ENCODE peak calls at places on chromosomes 3 and 15, in eight cellular contexts. J is colonic mucosa, I is AG10803, T is ovary, V is neural crest cell, E is kidney, X is fibroblast of lung, Y is GM13976. Z is an unnamed sample.

GRCh38 chr3:30470566-30470965 is 135.8 kb upstream of the TGFBR2 start:
- DNase-seq in E (no peak), J (no peak), T (no peak), V (no peak), Y (no peak), I (peak), X (peak), Z (no peak)

GRCh38 chr3:67704322-67704721 is 49.9 kb upstream of the SUCLG2 start:
- DNase-seq in T (no peak), V (no peak), J (no peak), X (no peak), E (no peak), Y (no peak), I (no peak), Z (no peak)

GRCh38 chr3:121836069-121836468 is 1.1 kb downstream of the EAF2 start:
- DNase-seq in T (no peak), J (no peak), X (no peak), V (no peak), I (no peak), Y (no peak), E (no peak), Z (no peak)

GRCh38 chr15:41160639-41161315 is 44.7 kb upstream of the INO80 start:
- DNase-seq in J (no peak), I (peak), Y (no peak), T (no peak), E (no peak), X (peak), V (no peak), Z (no peak)

GRCh38 chr3:31159331-31160039 is 265.0 kb upstream of the GADL1 start:
- DNase-seq in J (no peak), Y (no peak), E (no peak), I (peak), T (no peak), V (no peak), X (no peak), Z (no peak)

GRCh38 chr15:51281368-51281967 is 56.9 kb downstream of the CYP19A1 start:
- DNase-seq in V (peak), T (peak), J (peak), I (peak), Y (peak), E (peak), X (peak), Z (peak)

GRCh38 chr3:177804032-177804431 is 606.8 kb upstream of the TBL1XR1 start:
- DNase-seq in V (no peak), T (no peak), X (peak), E (no peak), I (no peak), J (no peak), Y (no peak), Z (no peak)

GRCh38 chr3:41508063-41508696 is 308.9 kb downstream of the CTNNB1 start:
- DNase-seq in Y (no peak), V (no peak), I (no peak), E (no peak), J (no peak), X (peak), T (no peak), Z (no peak)

GRCh38 chr15:56428821-56429458 is 36.0 kb downstream of the MNS1 start:
- DNase-seq in E (no peak), I (peak), Y (peak), X (peak), J (no peak), T (no peak), V (no peak), Z (no peak)

GRCh38 chr3:196740476-196741400 is 1.1 kb downstream of the PAK2 start:
- DNase-seq in X (peak), I (peak), Y (peak), E (no peak), J (peak), V (no peak), T (peak), Z (peak)

GRCh38 chr15:77607894-77608261 is 24.8 kb downstream of the LINGO1 start:
- DNase-seq in V (no peak), T (no peak), Y (no peak), E (no peak), I (no peak), X (no peak), J (no peak), Z (no peak)

GRCh38 chr3:46873521-46873920 is 4.0 kb upstream of the PTH1R start:
- DNase-seq in J (no peak), E (no peak), V (no peak), Y (no peak), T (no peak), X (no peak), I (no peak), Z (no peak)

GRCh38 chr15:77749236-77749997 is 116.7 kb upstream of the LINGO1 start:
- DNase-seq in J (no peak), Y (no peak), E (no peak), V (no peak), X (no peak), I (no peak), T (no peak), Z (no peak)

GRCh38 chr3:131048030-131048429 is 21.4 kb downstream of the NEK11 start:
- DNase-seq in J (no peak), V (no peak), X (no peak), Y (no peak), T (no peak), I (no peak), E (no peak), Z (no peak)

GRCh38 chr3:66785191-66785909 is 212.8 kb upstream of the KBTBD8 start:
- DNase-seq in V (no peak), I (no peak), X (no peak), T (no peak), Y (no peak), E (no peak), J (no peak), Z (no peak)

GRCh38 chr3:129514563-129514962 is 13.9 kb upstream of the RHO start:
- DNase-seq in I (no peak), V (no peak), Y (no peak), E (no peak), X (no peak), J (no peak), T (no peak), Z (no peak)

GRCh38 chr3:78529601-78530000 is 1238.2 kb downstream of the ROBO1 start:
- DNase-seq in E (no peak), X (no peak), Y (no peak), J (no peak), V (no peak), I (no peak), T (no peak), Z (no peak)

GRCh38 chr15:60038111-60038521 is 34.0 kb downstream of the FOXB1 start:
- DNase-seq in J (no peak), X (no peak), E (no peak), V (no peak), I (no peak), T (no peak), Y (no peak), Z (no peak)

GRCh38 chr15:31387483-31388118 is 61.0 kb downstream of the KLF13 start:
- DNase-seq in X (peak), T (peak), E (peak), I (peak), V (no peak), Y (peak), J (peak), Z (no peak)

GRCh38 chr3:44511238-44511567 is 33.7 kb upstream of the ZNF445 start:
- DNase-seq in I (peak), Y (no peak), X (peak), E (no peak), J (peak), T (no peak), V (no peak), Z (no peak)

GRCh38 chr3:140493271-140493670 is 184.6 kb upstream of the TRIM42 start:
- DNase-seq in X (no peak), V (no peak), E (no peak), I (no peak), Y (no peak), J (no peak), T (no peak), Z (no peak)

GRCh38 chr3:59326246-59327024 is 276.6 kb upstream of the CFAP20DC start:
- DNase-seq in V (no peak), E (no peak), I (peak), J (no peak), Y (no peak), X (no peak), T (no peak), Z (no peak)

GRCh38 chr15:44034334-44034733 is 160.7 kb downstream of the FRMD5 start:
- DNase-seq in E (no peak), V (no peak), T (no peak), I (peak), J (no peak), X (peak), Y (no peak), Z (no peak)

GRCh38 chr3:38150780-38151528 is 12.5 kb downstream of the MYD88 start:
- DNase-seq in E (no peak), V (no peak), X (no peak), I (no peak), J (no peak), Y (no peak), T (no peak), Z (no peak)

GRCh38 chr3:138396752-138397410 is 37.5 kb upstream of the ESYT3 start:
- DNase-seq in V (no peak), X (no peak), J (no peak), E (no peak), I (no peak), T (no peak), Y (no peak), Z (no peak)

GRCh38 chr3:56976666-56977560 is 83.6 kb upstream of the SPATA12 start:
- DNase-seq in X (peak), I (peak), V (no peak), T (peak), Y (no peak), E (no peak), J (no peak), Z (peak)

GRCh38 chr3:152550284-152550683 is 281.6 kb downstream of the MBNL1 start:
- DNase-seq in V (no peak), J (no peak), X (no peak), Y (no peak), I (no peak), T (no peak), E (no peak), Z (no peak)

GRCh38 chr3:134201201-134202130 is 49.2 kb downstream of the RYK start:
- DNase-seq in I (peak), J (no peak), E (no peak), T (no peak), V (no peak), Y (no peak), X (peak), Z (no peak)

GRCh38 chr15:83208357-83208661 is 686 bp upstream of the HDGFL3 start:
- DNase-seq in J (no peak), E (no peak), T (no peak), V (no peak), Y (no peak), X (no peak), I (no peak), Z (no peak)

GRCh38 chr15:78854973-78855372 is 17.7 kb upstream of the MORF4L1 start:
- DNase-seq in T (no peak), I (no peak), J (no peak), E (no peak), X (no peak), Y (no peak), V (no peak), Z (no peak)

GRCh38 chr15:51828621-51829359 is 663 bp upstream of the TMOD3 start:
- DNase-seq in J (no peak), Y (peak), I (no peak), T (no peak), V (no peak), X (peak), E (no peak), Z (no peak)

GRCh38 chr15:84715442-84716035 is 400 bp downstream of the SEC11A start:
- DNase-seq in Y (peak), V (peak), X (peak), E (peak), J (peak), I (peak), T (no peak), Z (peak)

GRCh38 chr3:117489663-117490079 is 780.1 kb downstream of the TUSC7 start:
- DNase-seq in E (no peak), I (no peak), T (no peak), X (no peak), V (no peak), J (no peak), Y (no peak), Z (no peak)

GRCh38 chr3:16239082-16239770 is 25.5 kb downstream of the DPH3 start:
- DNase-seq in V (no peak), X (no peak), J (no peak), T (no peak), I (peak), Y (no peak), E (no peak), Z (no peak)

GRCh38 chr15:76057332-76058000 is 2.3 kb upstream of the TMEM266 start:
- DNase-seq in Y (peak), T (no peak), V (peak), J (peak), I (peak), X (peak), E (no peak), Z (peak)

GRCh38 chr3:29186131-29186599 is 94.7 kb upstream of the RBMS3 start:
- DNase-seq in V (no peak), I (peak), T (no peak), X (peak), J (no peak), E (no peak), Y (no peak), Z (no peak)

GRCh38 chr3:106765342-106765741 is 611.9 kb upstream of the CCDC54 start:
- DNase-seq in X (peak), T (no peak), J (no peak), Y (no peak), E (no peak), I (peak), V (no peak), Z (no peak)

GRCh38 chr15:73930371-73930770 is 4.1 kb downstream of the LOXL1 start:
- DNase-seq in Y (no peak), X (peak), V (no peak), T (peak), J (no peak), E (peak), I (peak), Z (no peak)
- TF ChIP-seq CTCF in Y (no peak), X (no peak), V (no peak), T (no peak), J (no peak), E (no peak), I (no peak), Z (no peak)

DNA sequence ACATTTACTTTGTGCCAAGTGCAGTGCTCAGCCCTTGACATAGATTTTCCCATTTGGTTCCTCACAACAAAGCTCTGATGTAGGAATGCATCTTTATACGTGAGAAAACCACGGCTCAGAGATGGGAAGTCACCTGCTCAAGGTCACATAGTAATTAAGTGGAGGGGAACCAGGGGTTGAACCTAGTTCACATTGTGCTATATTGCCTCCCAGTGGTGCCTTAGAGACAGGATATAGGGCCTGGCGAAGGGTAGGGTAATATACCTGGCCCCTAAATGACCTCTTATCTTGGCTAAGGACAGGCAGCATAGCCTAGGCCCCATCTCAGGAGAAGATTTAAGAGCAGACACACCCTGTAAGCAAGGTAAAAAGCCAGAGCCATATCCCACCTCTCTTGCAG is 71.5 kb downstream of the FOXP1 start:
- DNase-seq in E (no peak), V (no peak), Y (peak), J (peak), I (no peak), T (no peak), X (no peak), Z (no peak)
- TF ChIP-seq CTCF in E (no peak), V (no peak), Y (no peak), J (peak), I (no peak), T (no peak), X (no peak), Z (no peak)

GRCh38 chr3:908839-909238 is 184.0 kb upstream of the CNTN6 start:
- DNase-seq in V (no peak), T (no peak), E (no peak), I (no peak), X (no peak), J (no peak), Y (no peak), Z (no peak)
- TF ChIP-seq CTCF in V (peak), T (no peak), E (peak), I (no peak), X (no peak), J (no peak), Y (no peak), Z (peak)

GRCh38 chr3:81237193-81237592 is 524.3 kb downstream of the GBE1 start:
- DNase-seq in E (no peak), Y (no peak), X (no peak), T (no peak), J (no peak), I (no peak), V (no peak), Z (no peak)
- TF ChIP-seq CTCF in E (no peak), Y (no peak), X (no peak), T (no peak), J (no peak), I (no peak), V (no peak), Z (no peak)

GRCh38 chr15:89490550-89491315 is 5.7 kb downstream of the RHCG start:
- DNase-seq in E (no peak), I (no peak), Y (no peak), V (no peak), T (no peak), X (no peak), J (no peak), Z (no peak)

GRCh38 chr15:89492111-89492641 is 4.2 kb downstream of the RHCG start:
- DNase-seq in I (no peak), V (peak), E (no peak), X (no peak), T (no peak), J (no peak), Y (no peak), Z (peak)

GRCh38 chr15:89489376-89489775 is 7.0 kb downstream of the RHCG start:
- DNase-seq in V (no peak), X (no peak), T (no peak), J (no peak), E (no peak), Y (no peak), I (no peak), Z (no peak)

GRCh38 chr15:89492934-89493631 is 3.3 kb downstream of the RHCG start:
- DNase-seq in E (no peak), I (no peak), Y (no peak), X (no peak), V (no peak), T (no peak), J (no peak), Z (no peak)

GRCh38 chr15:89490081-89490480 is 6.3 kb downstream of the RHCG start:
- DNase-seq in Y (no peak), T (no peak), X (no peak), I (no peak), E (no peak), V (no peak), J (no peak), Z (no peak)
- TF ChIP-seq CTCF in Y (no peak), T (no peak), X (no peak), I (no peak), E (no peak), V (no peak), J (no peak), Z (no peak)

GRCh38 chr3:156838035-156838434 is 11.9 kb downstream of the LEKR1 start:
- DNase-seq in T (no peak), I (no peak), Y (no peak), X (no peak), E (no peak), V (no peak), J (no peak), Z (no peak)

GRCh38 chr3:156847746-156848339 is 21.7 kb downstream of the LEKR1 start:
- DNase-seq in X (no peak), T (no peak), J (no peak), I (peak), Y (no peak), E (no peak), V (no peak), Z (no peak)

GRCh38 chr3:156840826-156841689 is 14.9 kb downstream of the LEKR1 start:
- DNase-seq in J (no peak), E (no peak), V (no peak), Y (no peak), T (no peak), I (no peak), X (no peak), Z (no peak)

GRCh38 chr3:156843071-156843808 is 17.1 kb downstream of the LEKR1 start:
- DNase-seq in I (no peak), V (no peak), J (no peak), X (no peak), T (no peak), Y (no peak), E (no peak), Z (no peak)
- TF ChIP-seq CTCF in I (no peak), V (no peak), J (no peak), X (no peak), T (no peak), Y (no peak), E (no peak), Z (no peak)

GRCh38 chr3:69560818-69561217 is 174.9 kb upstream of the FRMD4B start:
- DNase-seq in V (no peak), Y (no peak), J (no peak), X (no peak), I (no peak), E (no peak), T (no peak), Z (no peak)
- TF ChIP-seq CTCF in V (no peak), Y (no peak), J (no peak), X (no peak), I (no peak), E (no peak), T (no peak), Z (no peak)